ENCODE peak calls at places on chromosome 9, in eight cellular contexts. One of them, this sample, is unnamed.

GRCh38 chr9:15352301-15352700 is 45.3 kb upstream of the TTC39B start:
- DNase-seq in ecto neural progenitor cell: no peak
- DNase-seq in non-pigmented ciliary epithelial cell: no peak
- DNase-seq in choroid plexus epithelial cell: no peak
- DNase-seq in RWPE2: no peak
- DNase-seq in HS-5: no peak
- DNase-seq in left cardiac atrium: no peak
- DNase-seq in Karpas-422: no peak
- DNase-seq in this sample: no peak

GRCh38 chr9:78234810-78235209 is 1.1 kb upstream of the CEP78 start:
- DNase-seq in ecto neural progenitor cell: no peak
- DNase-seq in non-pigmented ciliary epithelial cell: peak; percentile 54
- DNase-seq in choroid plexus epithelial cell: peak; percentile 62
- DNase-seq in RWPE2: no peak
- DNase-seq in HS-5: no peak
- DNase-seq in left cardiac atrium: no peak
- DNase-seq in Karpas-422: no peak
- DNase-seq in this sample: no peak

GRCh38 chr9:93223241-93224180 is 39.6 kb downstream of the WNK2 start:
- DNase-seq in ecto neural progenitor cell: no peak
- DNase-seq in non-pigmented ciliary epithelial cell: peak; percentile 17
- DNase-seq in choroid plexus epithelial cell: peak; percentile 59
- DNase-seq in RWPE2: peak; percentile 94
- DNase-seq in HS-5: peak; percentile 81
- DNase-seq in left cardiac atrium: no peak
- DNase-seq in Karpas-422: no peak
- DNase-seq in this sample: no peak

GRCh38 chr9:131851414-131851813 is 111.5 kb upstream of the RAPGEF1 start:
- DNase-seq in ecto neural progenitor cell: no peak
- DNase-seq in non-pigmented ciliary epithelial cell: no peak
- DNase-seq in choroid plexus epithelial cell: peak; percentile 3
- DNase-seq in RWPE2: no peak
- DNase-seq in HS-5: no peak
- DNase-seq in left cardiac atrium: no peak
- DNase-seq in Karpas-422: no peak
- DNase-seq in this sample: no peak

GRCh38 chr9:95615246-95615645 is 98.5 kb upstream of the PTCH1 start:
- DNase-seq in ecto neural progenitor cell: no peak
- DNase-seq in non-pigmented ciliary epithelial cell: no peak
- DNase-seq in choroid plexus epithelial cell: no peak
- DNase-seq in RWPE2: no peak
- DNase-seq in HS-5: no peak
- DNase-seq in left cardiac atrium: no peak
- DNase-seq in Karpas-422: no peak
- DNase-seq in this sample: no peak

GRCh38 chr9:16899611-16900010 is 29.1 kb upstream of the BNC2 start:
- DNase-seq in ecto neural progenitor cell: no peak
- DNase-seq in non-pigmented ciliary epithelial cell: no peak
- DNase-seq in choroid plexus epithelial cell: peak; percentile 84
- DNase-seq in RWPE2: no peak
- DNase-seq in HS-5: no peak
- DNase-seq in left cardiac atrium: no peak
- DNase-seq in Karpas-422: no peak
- DNase-seq in this sample: no peak

GRCh38 chr9:120914953-120915352 is 11.6 kb downstream of the TRAF1 start:
- DNase-seq in ecto neural progenitor cell: no peak
- DNase-seq in non-pigmented ciliary epithelial cell: no peak
- DNase-seq in choroid plexus epithelial cell: no peak
- DNase-seq in RWPE2: no peak
- DNase-seq in HS-5: no peak
- DNase-seq in left cardiac atrium: no peak
- DNase-seq in Karpas-422: no peak
- DNase-seq in this sample: no peak

GRCh38 chr9:10059044-10059443 is 553.8 kb downstream of the PTPRD start:
- DNase-seq in ecto neural progenitor cell: no peak
- DNase-seq in non-pigmented ciliary epithelial cell: no peak
- DNase-seq in choroid plexus epithelial cell: peak; percentile 33
- DNase-seq in RWPE2: no peak
- DNase-seq in HS-5: no peak
- DNase-seq in left cardiac atrium: no peak
- DNase-seq in Karpas-422: no peak
- DNase-seq in this sample: no peak

GRCh38 chr9:138075961-138076649 is 198.5 kb downstream of the CACNA1B start:
- DNase-seq in ecto neural progenitor cell: peak; percentile 28
- DNase-seq in non-pigmented ciliary epithelial cell: no peak
- DNase-seq in choroid plexus epithelial cell: no peak
- DNase-seq in RWPE2: peak; percentile 42
- DNase-seq in HS-5: no peak
- DNase-seq in left cardiac atrium: no peak
- DNase-seq in Karpas-422: no peak
- DNase-seq in this sample: peak; percentile 77

GRCh38 chr9:12818431-12819000 is 43.7 kb downstream of the LURAP1L start:
- DNase-seq in ecto neural progenitor cell: no peak
- DNase-seq in non-pigmented ciliary epithelial cell: no peak
- DNase-seq in choroid plexus epithelial cell: peak; percentile 73
- DNase-seq in RWPE2: no peak
- DNase-seq in HS-5: peak; percentile 79
- DNase-seq in left cardiac atrium: peak; percentile 24
- DNase-seq in Karpas-422: no peak
- DNase-seq in this sample: no peak

GRCh38 chr9:1619915-1620705 is 395.0 kb upstream of the SMARCA2 start:
- DNase-seq in ecto neural progenitor cell: no peak
- DNase-seq in non-pigmented ciliary epithelial cell: no peak
- DNase-seq in choroid plexus epithelial cell: peak; percentile 10
- DNase-seq in RWPE2: no peak
- DNase-seq in HS-5: peak; percentile 15
- DNase-seq in left cardiac atrium: no peak
- DNase-seq in Karpas-422: no peak
- DNase-seq in this sample: no peak

GRCh38 chr9:113933188-113933587 is 57.1 kb downstream of the ZNF618 start:
- DNase-seq in ecto neural progenitor cell: peak; percentile 26
- DNase-seq in non-pigmented ciliary epithelial cell: no peak
- DNase-seq in choroid plexus epithelial cell: no peak
- DNase-seq in RWPE2: no peak
- DNase-seq in HS-5: no peak
- DNase-seq in left cardiac atrium: no peak
- DNase-seq in Karpas-422: no peak
- DNase-seq in this sample: no peak

GRCh38 chr9:22103650-22104575 is 94.8 kb upstream of the CDKN2B start:
- DNase-seq in ecto neural progenitor cell: no peak
- DNase-seq in non-pigmented ciliary epithelial cell: peak; percentile 82
- DNase-seq in choroid plexus epithelial cell: peak; percentile 93
- DNase-seq in RWPE2: no peak
- DNase-seq in HS-5: no peak
- DNase-seq in left cardiac atrium: no peak
- DNase-seq in Karpas-422: no peak
- DNase-seq in this sample: no peak

GRCh38 chr9:116791314-116791713 is 104.2 kb downstream of the TRIM32 start:
- DNase-seq in ecto neural progenitor cell: no peak
- DNase-seq in non-pigmented ciliary epithelial cell: no peak
- DNase-seq in choroid plexus epithelial cell: peak; percentile 33
- DNase-seq in RWPE2: no peak
- DNase-seq in HS-5: no peak
- DNase-seq in left cardiac atrium: no peak
- DNase-seq in Karpas-422: no peak
- DNase-seq in this sample: no peak

GRCh38 chr9:36891341-36891811 is 142.7 kb downstream of the PAX5 start:
- DNase-seq in ecto neural progenitor cell: no peak
- DNase-seq in non-pigmented ciliary epithelial cell: no peak
- DNase-seq in choroid plexus epithelial cell: no peak
- DNase-seq in RWPE2: no peak
- DNase-seq in HS-5: no peak
- DNase-seq in left cardiac atrium: no peak
- DNase-seq in Karpas-422: no peak
- DNase-seq in this sample: no peak

GRCh38 chr9:84140535-84141101 is 160.0 kb downstream of the RMI1 start:
- DNase-seq in ecto neural progenitor cell: peak; percentile 63
- DNase-seq in non-pigmented ciliary epithelial cell: no peak
- DNase-seq in choroid plexus epithelial cell: peak; percentile 12
- DNase-seq in RWPE2: no peak
- DNase-seq in HS-5: no peak
- DNase-seq in left cardiac atrium: no peak
- DNase-seq in Karpas-422: no peak
- DNase-seq in this sample: no peak

GRCh38 chr9:22124263-22125011 is 115.3 kb upstream of the CDKN2B start:
- DNase-seq in ecto neural progenitor cell: no peak
- DNase-seq in non-pigmented ciliary epithelial cell: no peak
- DNase-seq in choroid plexus epithelial cell: peak; percentile 50
- DNase-seq in RWPE2: no peak
- DNase-seq in HS-5: no peak
- DNase-seq in left cardiac atrium: no peak
- DNase-seq in Karpas-422: no peak
- DNase-seq in this sample: no peak

GRCh38 chr9:135213566-135213965 is 126.1 kb downstream of the OLFM1 start:
- DNase-seq in ecto neural progenitor cell: no peak
- DNase-seq in non-pigmented ciliary epithelial cell: no peak
- DNase-seq in choroid plexus epithelial cell: no peak
- DNase-seq in RWPE2: peak; percentile 15
- DNase-seq in HS-5: no peak
- DNase-seq in left cardiac atrium: no peak
- DNase-seq in Karpas-422: no peak
- DNase-seq in this sample: no peak

GRCh38 chr9:91894023-91894422 is 56.0 kb downstream of the ROR2 start:
- DNase-seq in ecto neural progenitor cell: no peak
- DNase-seq in non-pigmented ciliary epithelial cell: no peak
- DNase-seq in choroid plexus epithelial cell: no peak
- DNase-seq in RWPE2: no peak
- DNase-seq in HS-5: no peak
- DNase-seq in left cardiac atrium: no peak
- DNase-seq in Karpas-422: no peak
- DNase-seq in this sample: no peak

GRCh38 chr9:122346478-122347347 is 24.1 kb upstream of the PTGS1 start:
- DNase-seq in ecto neural progenitor cell: peak; percentile 66
- DNase-seq in non-pigmented ciliary epithelial cell: no peak
- DNase-seq in choroid plexus epithelial cell: peak; percentile 32
- DNase-seq in RWPE2: no peak
- DNase-seq in HS-5: no peak
- DNase-seq in left cardiac atrium: peak; percentile 79
- DNase-seq in Karpas-422: peak; percentile 64
- DNase-seq in this sample: no peak

GRCh38 chr9:128124873-128125574 is 2.5 kb downstream of the PTGES2 start:
- DNase-seq in ecto neural progenitor cell: peak; percentile 80
- DNase-seq in non-pigmented ciliary epithelial cell: peak; percentile 17
- DNase-seq in choroid plexus epithelial cell: peak; percentile 78
- DNase-seq in RWPE2: peak; percentile 51
- DNase-seq in HS-5: no peak
- DNase-seq in left cardiac atrium: peak; percentile 60
- DNase-seq in Karpas-422: peak; percentile 70
- DNase-seq in this sample: no peak

GRCh38 chr9:136497916-136498695 is 15.3 kb upstream of the SEC16A start:
- DNase-seq in ecto neural progenitor cell: no peak
- DNase-seq in non-pigmented ciliary epithelial cell: no peak
- DNase-seq in choroid plexus epithelial cell: no peak
- DNase-seq in RWPE2: no peak
- DNase-seq in HS-5: no peak
- DNase-seq in left cardiac atrium: no peak
- DNase-seq in Karpas-422: no peak
- DNase-seq in this sample: no peak

GRCh38 chr9:129697111-129697955 is 31.9 kb downstream of the PRRX2 start:
- DNase-seq in ecto neural progenitor cell: peak; percentile 66
- DNase-seq in non-pigmented ciliary epithelial cell: no peak
- DNase-seq in choroid plexus epithelial cell: peak; percentile 41
- DNase-seq in RWPE2: no peak
- DNase-seq in HS-5: no peak
- DNase-seq in left cardiac atrium: peak; percentile 80
- DNase-seq in Karpas-422: no peak
- DNase-seq in this sample: no peak

GRCh38 chr9:72041775-72042194 is 18.6 kb downstream of the C9orf57 start:
- DNase-seq in ecto neural progenitor cell: no peak
- DNase-seq in non-pigmented ciliary epithelial cell: peak; percentile 42
- DNase-seq in choroid plexus epithelial cell: peak; percentile 81
- DNase-seq in RWPE2: peak; percentile 82
- DNase-seq in HS-5: peak; percentile 53
- DNase-seq in left cardiac atrium: peak; percentile 59
- DNase-seq in Karpas-422: no peak
- DNase-seq in this sample: no peak

GRCh38 chr9:107155244-107155817 is 127.7 kb upstream of the RAD23B start:
- DNase-seq in ecto neural progenitor cell: no peak
- DNase-seq in non-pigmented ciliary epithelial cell: no peak
- DNase-seq in choroid plexus epithelial cell: no peak
- DNase-seq in RWPE2: no peak
- DNase-seq in HS-5: no peak
- DNase-seq in left cardiac atrium: no peak
- DNase-seq in Karpas-422: no peak
- DNase-seq in this sample: no peak

GRCh38 chr9:71098801-71099200 is 22.6 kb downstream of the TRPM3 start:
- DNase-seq in ecto neural progenitor cell: no peak
- DNase-seq in non-pigmented ciliary epithelial cell: no peak
- DNase-seq in choroid plexus epithelial cell: no peak
- DNase-seq in RWPE2: no peak
- DNase-seq in HS-5: no peak
- DNase-seq in left cardiac atrium: no peak
- DNase-seq in Karpas-422: no peak
- DNase-seq in this sample: no peak

GRCh38 chr9:117825609-117826347 is 121.6 kb downstream of the TLR4 start:
- DNase-seq in ecto neural progenitor cell: no peak
- DNase-seq in non-pigmented ciliary epithelial cell: no peak
- DNase-seq in choroid plexus epithelial cell: no peak
- DNase-seq in RWPE2: no peak
- DNase-seq in HS-5: no peak
- DNase-seq in left cardiac atrium: no peak
- DNase-seq in Karpas-422: no peak
- DNase-seq in this sample: no peak

GRCh38 chr9:129885018-129885669 is 49.9 kb downstream of the USP20 start:
- DNase-seq in ecto neural progenitor cell: peak; percentile 63
- DNase-seq in non-pigmented ciliary epithelial cell: no peak
- DNase-seq in choroid plexus epithelial cell: no peak
- DNase-seq in RWPE2: no peak
- DNase-seq in HS-5: no peak
- DNase-seq in left cardiac atrium: peak; percentile 43
- DNase-seq in Karpas-422: peak; percentile 72
- DNase-seq in this sample: no peak

GRCh38 chr9:133876144-133876543 is 116.0 kb downstream of the VAV2 start:
- DNase-seq in ecto neural progenitor cell: peak; percentile 78
- DNase-seq in non-pigmented ciliary epithelial cell: no peak
- DNase-seq in choroid plexus epithelial cell: no peak
- DNase-seq in RWPE2: no peak
- DNase-seq in HS-5: no peak
- DNase-seq in left cardiac atrium: peak; percentile 48
- DNase-seq in Karpas-422: peak; percentile 65
- DNase-seq in this sample: no peak